ENCODE peak calls at places on chromosomes 5 and 9, in six cellular contexts. One of them, this sample, is unnamed.

GRCh38 chr9:113882636-113883164 is 6.6 kb downstream of the ZNF618 start:
- DNase-seq in activated CD4-positive, CD25-positive, alpha-beta regulatory T cell treated with anti-CD3 and anti-CD28 coated beads, Interleukin-2, amount 50 U/mL, for 72 hours: no peak
- DNase-seq in adipocyte: no peak
- DNase-seq in Right ventricle myocardium superior: no peak
- DNase-seq in HCT116: no peak
- DNase-seq in stimulated activated CD8-positive, alpha-beta memory T cell treated with anti-CD3 and anti-CD28 coated beads, Interleukin-15, amount 100 ng/mL, for 24 hours: no peak
- DNase-seq in this sample: no peak

GRCh38 chr9:109171926-109172325 is 4.9 kb upstream of the FRRS1L start:
- DNase-seq in stimulated activated CD8-positive, alpha-beta memory T cell treated with anti-CD3 and anti-CD28 coated beads, Interleukin-15, amount 100 ng/mL, for 24 hours: no peak
- DNase-seq in HCT116: no peak
- DNase-seq in Right ventricle myocardium superior: no peak
- DNase-seq in adipocyte: no peak
- DNase-seq in activated CD4-positive, CD25-positive, alpha-beta regulatory T cell treated with anti-CD3 and anti-CD28 coated beads, Interleukin-2, amount 50 U/mL, for 72 hours: no peak
- DNase-seq in this sample: no peak

GRCh38 chr5:102866315-102866693 is 111.2 kb downstream of the PAM start:
- DNase-seq in adipocyte: peak; percentile 54
- DNase-seq in HCT116: no peak
- DNase-seq in Right ventricle myocardium superior: no peak
- DNase-seq in stimulated activated CD8-positive, alpha-beta memory T cell treated with anti-CD3 and anti-CD28 coated beads, Interleukin-15, amount 100 ng/mL, for 24 hours: no peak
- DNase-seq in activated CD4-positive, CD25-positive, alpha-beta regulatory T cell treated with anti-CD3 and anti-CD28 coated beads, Interleukin-2, amount 50 U/mL, for 72 hours: no peak
- DNase-seq in this sample: peak; percentile 69

GRCh38 chr5:178471666-178472065 is 118.5 kb downstream of the COL23A1 start:
- DNase-seq in activated CD4-positive, CD25-positive, alpha-beta regulatory T cell treated with anti-CD3 and anti-CD28 coated beads, Interleukin-2, amount 50 U/mL, for 72 hours: no peak
- DNase-seq in stimulated activated CD8-positive, alpha-beta memory T cell treated with anti-CD3 and anti-CD28 coated beads, Interleukin-15, amount 100 ng/mL, for 24 hours: no peak
- DNase-seq in HCT116: no peak
- DNase-seq in adipocyte: no peak
- DNase-seq in Right ventricle myocardium superior: no peak
- DNase-seq in this sample: no peak

GRCh38 chr9:116566677-116567488 is 120.2 kb upstream of the TRIM32 start:
- DNase-seq in HCT116: no peak
- DNase-seq in stimulated activated CD8-positive, alpha-beta memory T cell treated with anti-CD3 and anti-CD28 coated beads, Interleukin-15, amount 100 ng/mL, for 24 hours: no peak
- DNase-seq in Right ventricle myocardium superior: no peak
- DNase-seq in adipocyte: peak; percentile 33
- DNase-seq in activated CD4-positive, CD25-positive, alpha-beta regulatory T cell treated with anti-CD3 and anti-CD28 coated beads, Interleukin-2, amount 50 U/mL, for 72 hours: no peak
- DNase-seq in this sample: no peak

GRCh38 chr5:34487202-34487879 is 168.8 kb upstream of the RAI14 start:
- DNase-seq in HCT116: no peak
- DNase-seq in Right ventricle myocardium superior: no peak
- DNase-seq in stimulated activated CD8-positive, alpha-beta memory T cell treated with anti-CD3 and anti-CD28 coated beads, Interleukin-15, amount 100 ng/mL, for 24 hours: no peak
- DNase-seq in activated CD4-positive, CD25-positive, alpha-beta regulatory T cell treated with anti-CD3 and anti-CD28 coated beads, Interleukin-2, amount 50 U/mL, for 72 hours: no peak
- DNase-seq in adipocyte: peak; percentile 96
- DNase-seq in this sample: peak; percentile 91

GRCh38 chr5:15021286-15022046 is 149.9 kb upstream of the ANKH start:
- DNase-seq in stimulated activated CD8-positive, alpha-beta memory T cell treated with anti-CD3 and anti-CD28 coated beads, Interleukin-15, amount 100 ng/mL, for 24 hours: no peak
- DNase-seq in Right ventricle myocardium superior: no peak
- DNase-seq in activated CD4-positive, CD25-positive, alpha-beta regulatory T cell treated with anti-CD3 and anti-CD28 coated beads, Interleukin-2, amount 50 U/mL, for 72 hours: no peak
- DNase-seq in adipocyte: peak; percentile 63
- DNase-seq in HCT116: no peak
- DNase-seq in this sample: no peak

GRCh38 chr9:32264171-32264862 is 120.1 kb upstream of the ACO1 start:
- DNase-seq in HCT116: no peak
- DNase-seq in stimulated activated CD8-positive, alpha-beta memory T cell treated with anti-CD3 and anti-CD28 coated beads, Interleukin-15, amount 100 ng/mL, for 24 hours: no peak
- DNase-seq in adipocyte: peak; percentile 15
- DNase-seq in activated CD4-positive, CD25-positive, alpha-beta regulatory T cell treated with anti-CD3 and anti-CD28 coated beads, Interleukin-2, amount 50 U/mL, for 72 hours: no peak
- DNase-seq in Right ventricle myocardium superior: no peak
- DNase-seq in this sample: no peak

GRCh38 chr9:133115604-133116345 is 5.3 kb downstream of the RALGDS start:
- DNase-seq in stimulated activated CD8-positive, alpha-beta memory T cell treated with anti-CD3 and anti-CD28 coated beads, Interleukin-15, amount 100 ng/mL, for 24 hours: no peak
- DNase-seq in Right ventricle myocardium superior: peak; percentile 40
- DNase-seq in HCT116: no peak
- DNase-seq in activated CD4-positive, CD25-positive, alpha-beta regulatory T cell treated with anti-CD3 and anti-CD28 coated beads, Interleukin-2, amount 50 U/mL, for 72 hours: peak; percentile 62
- DNase-seq in adipocyte: peak; percentile 14
- DNase-seq in this sample: no peak

GRCh38 chr5:116492016-116492623 is 82.5 kb downstream of the SEMA6A start:
- DNase-seq in Right ventricle myocardium superior: no peak
- DNase-seq in activated CD4-positive, CD25-positive, alpha-beta regulatory T cell treated with anti-CD3 and anti-CD28 coated beads, Interleukin-2, amount 50 U/mL, for 72 hours: no peak
- DNase-seq in stimulated activated CD8-positive, alpha-beta memory T cell treated with anti-CD3 and anti-CD28 coated beads, Interleukin-15, amount 100 ng/mL, for 24 hours: no peak
- DNase-seq in adipocyte: peak; percentile 95
- DNase-seq in HCT116: no peak
- DNase-seq in this sample: no peak

GRCh38 chr5:58019614-58020013 is 440.3 kb downstream of the PLK2 start:
- DNase-seq in adipocyte: no peak
- DNase-seq in Right ventricle myocardium superior: peak; percentile 80
- DNase-seq in activated CD4-positive, CD25-positive, alpha-beta regulatory T cell treated with anti-CD3 and anti-CD28 coated beads, Interleukin-2, amount 50 U/mL, for 72 hours: no peak
- DNase-seq in HCT116: no peak
- DNase-seq in stimulated activated CD8-positive, alpha-beta memory T cell treated with anti-CD3 and anti-CD28 coated beads, Interleukin-15, amount 100 ng/mL, for 24 hours: no peak
- DNase-seq in this sample: peak; percentile 93